ENCODE peak calls at places on chromosome 21, in eight cellular contexts. C is fibroblast of the conjunctiva; O is left ventricle myocardium inferior; Q is HTR-8/SVneo; K is ACHN; U is SK-N-DZ; D is activated CD4-positive, alpha-beta T cell treated with anti-CD3 and anti-CD28 coated beads for 24 hours; V is body of pancreas. L is an unnamed sample.

GRCh38 chr21:32001390-32001789 is 128.6 kb downstream of the HUNK start:
- DNase-seq in C (no peak), O (no peak), Q (no peak), K (no peak), U (no peak), D (no peak), V (peak), L (no peak)

GRCh38 chr21:46150491-46151121 is 4.8 kb downstream of the FTCD start:
- DNase-seq in C (no peak), O (no peak), Q (no peak), K (no peak), U (no peak), D (no peak), V (no peak), L (no peak)

GRCh38 chr21:37574316-37574715 is 207.7 kb downstream of the DYRK1A start:
- DNase-seq in C (no peak), O (no peak), Q (no peak), K (no peak), U (no peak), D (no peak), V (no peak), L (no peak)

GRCh38 chr21:33114276-33114675 is 44.3 kb downstream of the OLIG1 start:
- DNase-seq in C (no peak), O (no peak), Q (no peak), K (no peak), U (no peak), D (no peak), V (no peak), L (no peak)

GRCh38 chr21:42665484-42665883 is 12.1 kb downstream of the PDE9A start:
- DNase-seq in C (no peak), O (no peak), Q (no peak), K (no peak), U (no peak), D (no peak), V (no peak), L (no peak)

GRCh38 chr21:38386967-38387366 is 111.3 kb downstream of the ERG start:
- DNase-seq in C (no peak), O (no peak), Q (no peak), K (no peak), U (no peak), D (no peak), V (no peak), L (no peak)

GRCh38 chr21:29194847-29195246 is 64.4 kb downstream of the MAP3K7CL start:
- DNase-seq in C (no peak), O (no peak), Q (no peak), K (no peak), U (no peak), D (no peak), V (no peak), L (no peak)

GRCh38 chr21:34928637-34929036 is 120.5 kb downstream of the RUNX1 start:
- DNase-seq in C (no peak), O (no peak), Q (no peak), K (no peak), U (no peak), D (no peak), V (no peak), L (no peak)

GRCh38 chr21:9730866-9731265 is 790.5 kb upstream of the TPTE start:
- DNase-seq in C (no peak), O (no peak), Q (no peak), K (no peak), U (no peak), D (no peak), V (no peak), L (no peak)

GRCh38 chr21:26732442-26733221 is 112.6 kb downstream of the ADAMTS1 start:
- DNase-seq in C (peak), O (no peak), Q (peak), K (peak), U (peak), D (peak), V (peak), L (peak)

GRCh38 chr21:37380349-37381323 is 14.1 kb downstream of the DYRK1A start:
- DNase-seq in C (no peak), O (no peak), Q (no peak), K (no peak), U (no peak), D (no peak), V (peak), L (peak)

GRCh38 chr21:42721341-42721824 is 68.0 kb downstream of the PDE9A start:
- DNase-seq in C (no peak), O (no peak), Q (no peak), K (no peak), U (peak), D (no peak), V (peak), L (peak)

GRCh38 chr21:25453524-25453923 is 153.8 kb downstream of the MRPL39 start:
- DNase-seq in C (no peak), O (no peak), Q (no peak), K (no peak), U (no peak), D (no peak), V (no peak), L (no peak)